ENCODE peak calls at places on chromosomes 16 and 17, in seven cellular contexts. W, Z, S, I, A, B and N are unnamed samples.
A peak's percentile ranks its signal among the peaks of the same experiment; 100 is the strongest.

GRCh38 chr16:11742041-11742535 is 569 bp downstream of the TXNDC11 start:
- DNase-seq in W (peak; percentile 15), Z (peak; percentile 24), S (peak; percentile 51), I (peak; percentile 58), A (peak; percentile 80), B (no peak), N (peak; percentile 65)

GRCh38 chr17:76200354-76200753 is 39.9 kb downstream of the RNF157 start:
- DNase-seq in W (no peak), Z (no peak), S (no peak), I (no peak), A (no peak), B (no peak), N (no peak)

GRCh38 chr16:67456383-67457140 is 24.4 kb downstream of the ATP6V0D1 start:
- DNase-seq in W (no peak), Z (peak; percentile 56), S (peak; percentile 48), I (peak; percentile 76), A (peak; percentile 92), B (no peak), N (no peak)

GRCh38 chr16:1812732-1813163 is 13.9 kb downstream of the HAGH start:
- DNase-seq in W (no peak), Z (peak; percentile 62), S (peak; percentile 78), I (peak; percentile 89), A (no peak), B (peak; percentile 69), N (peak; percentile 36)

GRCh38 chr16:49789617-49790016 is 66.3 kb downstream of the ZNF423 start:
- DNase-seq in W (no peak), Z (no peak), S (no peak), I (no peak), A (no peak), B (no peak), N (no peak)

GRCh38 chr17:600576-601301 is 113.9 kb downstream of the VPS53 start:
- DNase-seq in W (no peak), Z (no peak), S (no peak), I (no peak), A (no peak), B (no peak), N (no peak)

GRCh38 chr16:9316615-9317014 is 225.2 kb downstream of the HAPSTR1 start:
- DNase-seq in W (no peak), Z (no peak), S (no peak), I (no peak), A (no peak), B (no peak), N (no peak)

GRCh38 chr17:45284176-45285140 is 22.6 kb upstream of the SPATA32 start:
- DNase-seq in W (no peak), Z (peak; percentile 65), S (no peak), I (peak; percentile 68), A (peak; percentile 93), B (peak; percentile 40), N (no peak)

GRCh38 chr16:19840524-19841110 is 44.0 kb downstream of the GPRC5B start:
- DNase-seq in W (no peak), Z (peak; percentile 68), S (no peak), I (no peak), A (peak; percentile 82), B (no peak), N (no peak)

GRCh38 chr17:7972131-7972785 is 30.2 kb upstream of the GUCY2D start:
- DNase-seq in W (no peak), Z (no peak), S (no peak), I (no peak), A (peak; percentile 64), B (no peak), N (no peak)

GRCh38 chr17:81217531-81217930 is 5.2 kb downstream of the CEP131 start:
- DNase-seq in W (no peak), Z (no peak), S (no peak), I (no peak), A (no peak), B (no peak), N (no peak)

GRCh38 chr16:57590654-57591085 is 37.8 kb upstream of the ADGRG1 start:
- DNase-seq in W (no peak), Z (no peak), S (no peak), I (no peak), A (no peak), B (no peak), N (no peak)

GRCh38 chr17:49822829-49823228 is 25.0 kb downstream of the TAC4 start:
- DNase-seq in W (no peak), Z (peak; percentile 46), S (no peak), I (no peak), A (peak; percentile 79), B (no peak), N (no peak)

GRCh38 chr17:78316867-78317816 is 42.7 kb downstream of the SOCS3 start:
- DNase-seq in W (no peak), Z (no peak), S (peak; percentile 82), I (peak; percentile 65), A (no peak), B (peak; percentile 53), N (peak; percentile 96)

GRCh38 chr17:14331200-14331981 is 30.5 kb downstream of the HS3ST3B1 start:
- DNase-seq in W (no peak), Z (no peak), S (no peak), I (no peak), A (no peak), B (peak; percentile 85), N (no peak)

GRCh38 chr17:14333506-14333905 is 32.6 kb downstream of the HS3ST3B1 start:
- DNase-seq in W (no peak), Z (no peak), S (no peak), I (no peak), A (no peak), B (no peak), N (no peak)

GRCh38 chr17:14330492-14330920 is 29.6 kb downstream of the HS3ST3B1 start:
- DNase-seq in W (no peak), Z (no peak), S (peak; percentile 36), I (no peak), A (no peak), B (peak; percentile 80), N (no peak)

GRCh38 chr17:14331982-14332298 is 31.1 kb downstream of the HS3ST3B1 start:
- DNase-seq in W (no peak), Z (no peak), S (no peak), I (no peak), A (no peak), B (peak; percentile 35), N (no peak)

DNA sequence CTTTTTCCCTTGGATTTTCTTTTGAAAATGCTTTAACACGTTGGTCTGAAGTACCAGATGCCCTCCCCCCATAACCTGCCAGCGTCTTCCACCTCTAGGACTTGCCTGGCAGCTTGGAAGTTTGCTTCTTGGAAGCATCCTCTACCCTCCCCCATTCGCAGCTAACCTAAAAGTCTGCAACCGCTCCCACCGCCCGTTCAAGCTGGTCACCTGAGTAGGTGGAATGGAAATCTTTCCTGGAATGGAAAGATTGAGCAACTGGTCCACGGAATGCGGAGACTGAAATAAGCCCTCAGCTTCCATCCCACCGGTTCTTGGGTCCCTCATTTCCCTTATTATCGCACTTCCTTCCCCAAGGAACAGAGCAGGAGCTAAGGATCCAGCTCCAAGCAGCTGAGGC is 31.4 kb downstream of the HS3ST3B1 start:
- DNase-seq in W (no peak), Z (no peak), S (no peak), I (no peak), A (no peak), B (no peak), N (no peak)
- H3K4me1 ChIP-seq in W (no peaks in the 10 kb centered on the region), Z (peaks cover 11% of the 10 kb centered on the region), S (no peaks in the 10 kb centered on the region), I (peaks cover 10% of the 10 kb centered on the region), A (no peaks in the 10 kb centered on the region), B (peaks cover 63% of the 10 kb centered on the region), N (no peaks in the 10 kb centered on the region)

GRCh38 chr16:46612121-46612520 is 9.1 kb downstream of the SHCBP1 start:
- DNase-seq in W (no peak), Z (no peak), S (no peak), I (no peak), A (no peak), B (no peak), N (no peak)

DNA sequence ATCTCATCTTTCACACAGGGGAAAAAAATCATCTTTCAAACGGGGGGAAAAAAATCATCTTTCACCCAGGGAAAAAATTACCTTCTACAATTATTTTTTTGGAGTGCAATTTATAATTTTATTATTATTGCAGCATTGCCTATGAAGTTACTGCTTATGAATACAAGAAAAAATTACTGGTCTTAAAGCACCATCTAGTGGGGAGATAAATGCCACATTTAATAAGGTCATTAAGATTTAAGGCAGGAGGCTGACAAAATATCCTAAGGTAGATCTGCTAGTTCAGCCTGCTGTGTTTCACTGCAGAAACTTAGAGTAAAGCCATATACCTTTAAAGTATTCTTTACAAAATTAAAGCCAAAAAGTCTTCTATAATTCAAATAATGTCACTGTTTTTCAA is 13.7 kb downstream of the SHCBP1 start:
- DNase-seq in W (no peak), Z (no peak), S (no peak), I (no peak), A (no peak), B (no peak), N (no peak)
- TF ChIP-seq CTCF in W (peak; percentile 16), Z (peak; percentile 61), S (peak; percentile 27), I (no peak), A (peak; percentile 46), B (peak; percentile 27), N (peak; percentile 22)

GRCh38 chr17:58520843-58521430 is 6.5 kb upstream of the MTMR4 start:
- DNase-seq in W (no peak), Z (no peak), S (no peak), I (no peak), A (no peak), B (peak; percentile 72), N (no peak)

GRCh38 chr17:58517378-58517927 is 3.0 kb upstream of the MTMR4 start:
- DNase-seq in W (no peak), Z (no peak), S (no peak), I (no peak), A (no peak), B (no peak), N (no peak)

GRCh38 chr17:58515286-58515685 is 848 bp upstream of the MTMR4 start:
- DNase-seq in W (no peak), Z (no peak), S (no peak), I (no peak), A (no peak), B (no peak), N (no peak)

GRCh38 chr17:58516644-58517377 is 2.4 kb upstream of the MTMR4 start:
- DNase-seq in W (no peak), Z (no peak), S (no peak), I (no peak), A (no peak), B (no peak), N (peak; percentile 61)

DNA sequence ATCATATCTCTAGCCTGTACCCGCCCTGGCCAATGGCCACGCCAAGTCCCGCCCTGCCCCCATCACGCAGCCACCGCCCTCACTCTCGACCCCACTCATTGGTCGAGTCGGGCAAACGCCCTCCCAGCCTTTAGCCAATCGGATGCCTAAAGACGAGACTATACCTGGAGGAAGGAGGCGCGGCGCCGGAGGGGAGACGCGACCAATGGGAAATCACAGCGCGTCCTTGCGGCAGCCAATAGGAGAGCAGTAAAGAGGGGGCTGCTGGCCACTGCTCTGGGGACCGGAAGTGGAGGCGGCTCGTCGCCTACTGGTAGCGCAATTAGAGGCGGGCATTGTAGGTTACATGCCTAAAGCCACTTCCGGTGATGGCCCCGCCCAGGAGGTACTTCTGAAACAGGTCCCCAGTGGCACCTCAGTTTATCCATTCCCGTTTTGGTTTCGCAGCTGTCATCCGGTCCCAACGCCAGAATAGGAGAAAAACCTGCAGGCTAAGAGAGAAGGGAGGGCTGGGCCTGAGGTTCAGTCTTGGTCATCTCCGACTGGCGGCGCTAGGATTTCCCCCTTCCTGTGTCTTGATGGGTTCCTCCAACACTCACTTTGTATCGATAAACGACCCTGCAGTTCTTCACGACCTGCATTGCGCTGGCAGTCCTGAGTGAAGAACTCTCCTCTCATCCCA is 3.6 kb upstream of the MTMR4 start:
- DNase-seq in W (peak; percentile 99), Z (peak; percentile 100), S (peak; percentile 100), I (peak; percentile 99), A (peak; percentile 100), B (peak; percentile 100), N (peak; percentile 100)
- H3K4me1 ChIP-seq in W (peaks cover 60% of the 10 kb centered on the region), Z (peaks cover 63% of the 10 kb centered on the region), S (no peaks in the 10 kb centered on the region), I (peaks cover 60% of the 10 kb centered on the region), A (peaks cover 26% of the 10 kb centered on the region), B (peaks cover 18% of the 10 kb centered on the region), N (peaks cover 12% of the 10 kb centered on the region)

GRCh38 chr17:73956595-73957465 is 246.6 kb upstream of the RPL38 start:
- DNase-seq in W (no peak), Z (peak; percentile 17), S (peak; percentile 40), I (peak; percentile 59), A (no peak), B (peak; percentile 90), N (peak; percentile 71)
- TF ChIP-seq CTCF in W (peak; percentile 13), Z (peak; percentile 57), S (peak; percentile 18), I (no peak), A (peak; percentile 17), B (peak; percentile 79), N (peak; percentile 46)